ENCODE peak calls at places on chromosomes 5 and 9, in five cellular contexts. One of them, this sample, is unnamed.

GRCh38 chr5:33166522-33166921 is 274.2 kb upstream of the TARS1 start:
- DNase-seq in transverse colon: no peak
- DNase-seq in endodermal cell: peak
- DNase-seq in adrenal gland: no peak
- DNase-seq in PC-9: no peak
- DNase-seq in this sample: no peak

GRCh38 chr5:136054133-136054996 is 25.6 kb downstream of the TGFBI start:
- DNase-seq in transverse colon: no peak
- DNase-seq in endodermal cell: no peak
- DNase-seq in adrenal gland: no peak
- DNase-seq in PC-9: no peak
- DNase-seq in this sample: no peak

GRCh38 chr9:91047993-91048607 is 246.5 kb downstream of the SYK start:
- DNase-seq in transverse colon: no peak
- DNase-seq in endodermal cell: no peak
- DNase-seq in adrenal gland: no peak
- DNase-seq in PC-9: no peak
- DNase-seq in this sample: no peak

GRCh38 chr9:79432485-79432884 is 139.3 kb upstream of the TLE4 start:
- DNase-seq in transverse colon: no peak
- DNase-seq in endodermal cell: no peak
- DNase-seq in adrenal gland: no peak
- DNase-seq in PC-9: no peak
- DNase-seq in this sample: no peak

GRCh38 chr5:152097128-152097527 is 172.5 kb upstream of the GLRA1 start:
- DNase-seq in transverse colon: no peak
- DNase-seq in endodermal cell: no peak
- DNase-seq in adrenal gland: no peak
- DNase-seq in PC-9: no peak
- DNase-seq in this sample: no peak

GRCh38 chr9:92609142-92609500 is 60.8 kb downstream of the IPPK start:
- DNase-seq in transverse colon: no peak
- DNase-seq in endodermal cell: no peak
- DNase-seq in adrenal gland: no peak
- DNase-seq in PC-9: no peak
- DNase-seq in this sample: no peak

GRCh38 chr5:68033961-68034581 is 181.5 kb upstream of the PIK3R1 start:
- DNase-seq in transverse colon: peak
- DNase-seq in endodermal cell: no peak
- DNase-seq in adrenal gland: peak
- DNase-seq in PC-9: no peak
- DNase-seq in this sample: peak

GRCh38 chr5:82164109-82164956 is 113.8 kb downstream of the RPS23 start:
- DNase-seq in transverse colon: no peak
- DNase-seq in endodermal cell: no peak
- DNase-seq in adrenal gland: no peak
- DNase-seq in PC-9: no peak
- DNase-seq in this sample: peak

GRCh38 chr9:91077624-91078023 is 276.0 kb downstream of the SYK start:
- DNase-seq in transverse colon: no peak
- DNase-seq in endodermal cell: no peak
- DNase-seq in adrenal gland: no peak
- DNase-seq in PC-9: no peak
- DNase-seq in this sample: no peak

GRCh38 chr5:128844354-128844923 is 120.8 kb upstream of the SLC27A6 start:
- DNase-seq in transverse colon: no peak
- DNase-seq in endodermal cell: no peak
- DNase-seq in adrenal gland: no peak
- DNase-seq in PC-9: no peak
- DNase-seq in this sample: no peak

GRCh38 chr5:72154076-72154756 is 46.9 kb downstream of the MAP1B start:
- DNase-seq in transverse colon: no peak
- DNase-seq in endodermal cell: no peak
- DNase-seq in adrenal gland: no peak
- DNase-seq in PC-9: no peak
- DNase-seq in this sample: no peak

GRCh38 chr5:43193171-43193951 is 1.3 kb downstream of the NIM1K start:
- DNase-seq in transverse colon: no peak
- DNase-seq in endodermal cell: no peak
- DNase-seq in adrenal gland: peak
- DNase-seq in PC-9: peak
- DNase-seq in this sample: no peak

GRCh38 chr5:166845044-166845443 is 1446.4 kb upstream of the WWC1 start:
- DNase-seq in transverse colon: no peak
- DNase-seq in endodermal cell: peak
- DNase-seq in adrenal gland: no peak
- DNase-seq in PC-9: no peak
- DNase-seq in this sample: peak

GRCh38 chr9:134178781-134179551 is 14.6 kb upstream of the RNU6ATAC start:
- DNase-seq in transverse colon: peak
- DNase-seq in endodermal cell: peak
- DNase-seq in adrenal gland: peak
- DNase-seq in PC-9: no peak
- DNase-seq in this sample: no peak

GRCh38 chr9:126159661-126160060 is 167.0 kb upstream of the MVB12B start:
- DNase-seq in transverse colon: no peak
- DNase-seq in endodermal cell: no peak
- DNase-seq in adrenal gland: peak
- DNase-seq in PC-9: no peak
- DNase-seq in this sample: no peak

GRCh38 chr5:143860211-143860610 is 48.2 kb downstream of the HMHB1 start:
- DNase-seq in transverse colon: no peak
- DNase-seq in endodermal cell: peak
- DNase-seq in adrenal gland: no peak
- DNase-seq in PC-9: no peak
- DNase-seq in this sample: peak

GRCh38 chr9:135864447-135865049 is 42.8 kb downstream of the CAMSAP1 start:
- DNase-seq in transverse colon: peak
- DNase-seq in endodermal cell: peak
- DNase-seq in adrenal gland: peak
- DNase-seq in PC-9: no peak
- DNase-seq in this sample: peak

GRCh38 chr5:2996248-2996647 is 244.8 kb upstream of the IRX2 start:
- DNase-seq in transverse colon: no peak
- DNase-seq in endodermal cell: no peak
- DNase-seq in adrenal gland: no peak
- DNase-seq in PC-9: no peak
- DNase-seq in this sample: no peak

GRCh38 chr5:176174345-176175025 is 63.7 kb upstream of the SIMC1 start:
- DNase-seq in transverse colon: no peak
- DNase-seq in endodermal cell: no peak
- DNase-seq in adrenal gland: no peak
- DNase-seq in PC-9: no peak
- DNase-seq in this sample: no peak

GRCh38 chr5:113825143-113825542 is 311.6 kb downstream of the YTHDC2 start:
- DNase-seq in transverse colon: no peak
- DNase-seq in endodermal cell: no peak
- DNase-seq in adrenal gland: no peak
- DNase-seq in PC-9: no peak
- DNase-seq in this sample: no peak

GRCh38 chr5:149838881-149839739 is 105.5 kb downstream of the PDE6A start:
- DNase-seq in transverse colon: no peak
- DNase-seq in endodermal cell: no peak
- DNase-seq in adrenal gland: peak
- DNase-seq in PC-9: peak
- DNase-seq in this sample: peak

GRCh38 chr9:98974994-98975712 is 31.4 kb downstream of the COL15A1 start:
- DNase-seq in transverse colon: peak
- DNase-seq in endodermal cell: peak
- DNase-seq in adrenal gland: peak
- DNase-seq in PC-9: peak
- DNase-seq in this sample: peak

GRCh38 chr9:101018391-101018990 is 10.0 kb upstream of the PLPPR1 start:
- DNase-seq in transverse colon: no peak
- DNase-seq in endodermal cell: no peak
- DNase-seq in adrenal gland: no peak
- DNase-seq in PC-9: no peak
- DNase-seq in this sample: no peak

GRCh38 chr5:96990102-96990501 is 54.2 kb downstream of the LNPEP start:
- DNase-seq in transverse colon: no peak
- DNase-seq in endodermal cell: no peak
- DNase-seq in adrenal gland: no peak
- DNase-seq in PC-9: no peak
- DNase-seq in this sample: no peak

GRCh38 chr5:180294401-180294800 is 2.5 kb upstream of the MAPK9 start:
- DNase-seq in transverse colon: no peak
- DNase-seq in endodermal cell: no peak
- DNase-seq in adrenal gland: no peak
- DNase-seq in PC-9: no peak
- DNase-seq in this sample: no peak

GRCh38 chr9:92607773-92608172 is 62.2 kb downstream of the IPPK start:
- DNase-seq in transverse colon: no peak
- DNase-seq in endodermal cell: no peak
- DNase-seq in adrenal gland: no peak
- DNase-seq in PC-9: no peak
- DNase-seq in this sample: no peak

GRCh38 chr5:132500931-132501628 is 10.5 kb upstream of the IRF1 start:
- DNase-seq in transverse colon: peak
- DNase-seq in endodermal cell: peak
- DNase-seq in adrenal gland: peak
- DNase-seq in PC-9: no peak
- DNase-seq in this sample: peak

GRCh38 chr5:172410839-172411238 is 43.5 kb downstream of the SH3PXD2B start:
- DNase-seq in transverse colon: no peak
- DNase-seq in endodermal cell: no peak
- DNase-seq in adrenal gland: no peak
- DNase-seq in PC-9: no peak
- DNase-seq in this sample: no peak

GRCh38 chr5:126610616-126611015 is 9.9 kb downstream of the PHAX start:
- DNase-seq in transverse colon: no peak
- DNase-seq in endodermal cell: no peak
- DNase-seq in adrenal gland: peak
- DNase-seq in PC-9: no peak
- DNase-seq in this sample: no peak

GRCh38 chr5:126600631-126601511 is at the start of gene PHAX:
- DNase-seq in transverse colon: peak
- DNase-seq in endodermal cell: peak
- DNase-seq in adrenal gland: peak
- DNase-seq in PC-9: peak
- DNase-seq in this sample: peak

GRCh38 chr5:126603402-126603991 is 2.8 kb downstream of the PHAX start:
- DNase-seq in transverse colon: no peak
- DNase-seq in endodermal cell: no peak
- DNase-seq in adrenal gland: peak
- DNase-seq in PC-9: no peak
- DNase-seq in this sample: no peak

GRCh38 chr5:126610163-126610562 is 9.4 kb downstream of the PHAX start:
- DNase-seq in transverse colon: no peak
- DNase-seq in endodermal cell: no peak
- DNase-seq in adrenal gland: no peak
- DNase-seq in PC-9: no peak
- DNase-seq in this sample: no peak

DNA sequence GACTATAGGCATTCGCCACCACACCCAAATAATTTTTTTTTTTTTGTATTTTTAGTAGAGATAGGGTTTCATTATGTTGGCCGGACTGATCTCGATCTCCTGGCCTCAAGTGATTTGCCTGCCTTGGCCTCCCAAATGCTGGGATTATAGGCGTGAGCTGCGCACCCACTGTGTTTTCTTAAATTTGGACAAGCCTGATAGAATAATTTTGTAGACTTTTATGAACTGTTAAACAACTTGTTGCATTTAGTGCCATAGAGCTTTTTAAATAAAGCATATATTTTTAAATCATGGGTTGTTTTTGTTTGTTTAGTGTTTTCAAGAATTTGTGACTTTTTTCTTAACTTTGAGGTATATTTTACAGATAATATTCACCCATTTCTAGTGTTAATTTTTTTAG is 4.8 kb downstream of the PHAX start:
- DNase-seq in transverse colon: no peak
- DNase-seq in endodermal cell: no peak
- DNase-seq in adrenal gland: peak
- DNase-seq in PC-9: no peak
- DNase-seq in this sample: no peak
- TF ChIP-seq CTCF in transverse colon: no peak
- TF ChIP-seq CTCF in endodermal cell: no peak
- TF ChIP-seq CTCF in adrenal gland: no peak
- TF ChIP-seq CTCF in PC-9: no peak
- TF ChIP-seq CTCF in this sample: no peak

GRCh38 chr9:124251605-124252366 is 6.0 kb upstream of the NEK6 start:
- DNase-seq in transverse colon: no peak
- DNase-seq in endodermal cell: peak
- DNase-seq in adrenal gland: no peak
- DNase-seq in PC-9: no peak
- DNase-seq in this sample: no peak
- TF ChIP-seq CTCF in transverse colon: no peak
- TF ChIP-seq CTCF in endodermal cell: peak
- TF ChIP-seq CTCF in adrenal gland: no peak
- TF ChIP-seq CTCF in PC-9: no peak
- TF ChIP-seq CTCF in this sample: no peak

GRCh38 chr9:6014668-6015270 is 655 bp downstream of the RANBP6 start:
- DNase-seq in transverse colon: no peak
- DNase-seq in endodermal cell: no peak
- DNase-seq in adrenal gland: no peak
- DNase-seq in PC-9: peak
- DNase-seq in this sample: no peak

GRCh38 chr9:6015278-6016157 is at the start of gene RANBP6:
- DNase-seq in transverse colon: peak
- DNase-seq in endodermal cell: peak
- DNase-seq in adrenal gland: peak
- DNase-seq in PC-9: peak
- DNase-seq in this sample: peak
- TF ChIP-seq CTCF in transverse colon: no peak
- TF ChIP-seq CTCF in endodermal cell: no peak
- TF ChIP-seq CTCF in adrenal gland: no peak
- TF ChIP-seq CTCF in PC-9: no peak
- TF ChIP-seq CTCF in this sample: no peak

DNA sequence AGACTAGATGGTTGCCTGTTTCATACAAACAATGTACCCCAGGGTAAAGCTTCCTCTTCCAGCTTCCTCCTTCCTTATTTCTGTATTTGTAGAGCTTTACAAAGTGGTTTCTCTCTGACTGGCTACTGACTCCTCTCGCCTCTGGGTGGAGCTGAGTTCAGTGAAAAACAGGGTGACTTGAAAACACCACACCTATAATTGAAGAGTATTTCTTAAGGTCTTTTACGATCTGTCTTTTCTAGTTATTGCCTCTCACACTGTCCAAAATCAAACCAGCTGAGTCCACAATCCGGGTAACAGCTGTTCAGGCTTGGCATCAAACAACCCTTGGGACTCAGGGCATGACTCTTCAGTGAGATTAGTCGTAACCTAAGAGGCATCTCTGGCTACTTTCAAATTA is 200.4 kb downstream of the ARRDC3 start:
- DNase-seq in transverse colon: peak
- DNase-seq in endodermal cell: peak
- DNase-seq in adrenal gland: no peak
- DNase-seq in PC-9: no peak
- DNase-seq in this sample: no peak
- TF ChIP-seq CTCF in transverse colon: no peak
- TF ChIP-seq CTCF in endodermal cell: peak
- TF ChIP-seq CTCF in adrenal gland: no peak
- TF ChIP-seq CTCF in PC-9: no peak
- TF ChIP-seq CTCF in this sample: no peak

GRCh38 chr9:4386819-4387218 is 87.0 kb upstream of the GLIS3 start:
- DNase-seq in transverse colon: no peak
- DNase-seq in endodermal cell: peak
- DNase-seq in adrenal gland: no peak
- DNase-seq in PC-9: no peak
- DNase-seq in this sample: peak
- TF ChIP-seq CTCF in transverse colon: no peak
- TF ChIP-seq CTCF in endodermal cell: peak
- TF ChIP-seq CTCF in adrenal gland: no peak
- TF ChIP-seq CTCF in PC-9: no peak
- TF ChIP-seq CTCF in this sample: no peak

This sample was measured in Calu3.